ENCODE peak calls at places on chromosomes 12 and 14, in seven cellular contexts. V is activated CD4-positive, alpha-beta T cell treated with anti-CD3 and anti-CD28 coated beads, Interleukin-2, amount 50 U/mL, for 48 hours; Z is T-helper 1 cell; C is fibroblast of lung; K is activated T-cell treated with anti-CD3 and anti-CD28 coated beads, Interleukin-2, amount 50 U/mL, for 4 hours; X is GDM1; U is KBM-7. R is an unnamed sample.

GRCh38 chr12:109182041-109182839 is 65.9 kb downstream of the ACACB start:
- DNase-seq in V (no peak), Z (no peak), C (peak; percentile 35), K (no peak), X (no peak), U (no peak), R (no peak)

GRCh38 chr12:40105515-40106201 is at the start of gene SLC2A13:
- DNase-seq in V (peak; percentile 63), Z (peak; percentile 66), C (peak; percentile 63), K (peak; percentile 69), X (peak; percentile 18), U (peak; percentile 67), R (peak; percentile 65)

GRCh38 chr14:100622234-100622633 is 35.0 kb upstream of the BEGAIN start:
- DNase-seq in V (no peak), Z (no peak), C (no peak), K (no peak), X (no peak), U (peak; percentile 49), R (peak; percentile 84)

GRCh38 chr12:76784600-76785051 is 20.7 kb downstream of the ZDHHC17 start:
- DNase-seq in V (no peak), Z (no peak), C (peak; percentile 87), K (no peak), X (no peak), U (no peak), R (no peak)

GRCh38 chr14:88388741-88389282 is 3.4 kb downstream of the SPATA7 start:
- DNase-seq in V (no peak), Z (no peak), C (no peak), K (no peak), X (no peak), U (no peak), R (no peak)

GRCh38 chr14:71290960-71291466 is 383.8 kb downstream of the PCNX1 start:
- DNase-seq in V (peak; percentile 39), Z (no peak), C (peak; percentile 93), K (peak; percentile 12), X (peak; percentile 24), U (peak; percentile 74), R (peak; percentile 80)

GRCh38 chr12:101671157-101671791 is 26.2 kb upstream of the CHPT1 start:
- DNase-seq in V (peak; percentile 3), Z (no peak), C (no peak), K (no peak), X (peak; percentile 50), U (peak; percentile 82), R (peak; percentile 84)

GRCh38 chr14:63770187-63770807 is 42.4 kb upstream of the SGPP1 start:
- DNase-seq in V (peak; percentile 32), Z (peak; percentile 38), C (peak; percentile 41), K (peak; percentile 37), X (peak; percentile 33), U (peak; percentile 60), R (peak; percentile 20)

GRCh38 chr12:93879476-93880376 is 202.6 kb downstream of the CRADD start:
- DNase-seq in V (no peak), Z (no peak), C (peak; percentile 97), K (no peak), X (no peak), U (no peak), R (no peak)

GRCh38 chr12:131366261-131366871 is 344.5 kb upstream of the SFSWAP start:
- DNase-seq in V (no peak), Z (no peak), C (no peak), K (no peak), X (no peak), U (no peak), R (no peak)

GRCh38 chr14:24440606-24441399 is 1.8 kb downstream of the SDR39U1 start:
- DNase-seq in V (no peak), Z (no peak), C (no peak), K (no peak), X (no peak), U (no peak), R (no peak)

GRCh38 chr12:60489071-60489470 is 893.2 kb downstream of the SLC16A7 start:
- DNase-seq in V (no peak), Z (no peak), C (peak; percentile 16), K (no peak), X (no peak), U (no peak), R (no peak)

GRCh38 chr12:22083167-22083566 is 37.1 kb downstream of the CMAS start:
- DNase-seq in V (no peak), Z (no peak), C (peak; percentile 29), K (peak; percentile 12), X (no peak), U (peak; percentile 40), R (peak; percentile 21)

GRCh38 chr12:81224626-81225025 is 146.7 kb downstream of the ACSS3 start:
- DNase-seq in V (no peak), Z (no peak), C (peak; percentile 50), K (no peak), X (no peak), U (no peak), R (no peak)